ENCODE peak calls at places on chromosomes 4 and X, in ten cellular contexts. B, G, O, S, J, N, Q, C, E and U are unnamed samples.
A peak's percentile ranks its signal among the peaks of the same experiment; 100 is the strongest.

GRCh38 chr4:110671679-110672078 is 48.8 kb upstream of the PITX2 start:
- DNase-seq in B (no peak), G (no peak), O (no peak), S (no peak), J (no peak), N (no peak), Q (no peak), C (no peak), E (no peak), U (no peak)

GRCh38 chrX:27815209-27815608 is 7.4 kb downstream of the MAGEB10 start:
- DNase-seq in B (no peak), G (peak; percentile 48), O (no peak), S (no peak), J (peak; percentile 4), N (no peak), Q (peak; percentile 41), C (no peak), E (no peak), U (no peak)

GRCh38 chr4:127936974-127937373 is 28.0 kb downstream of the MFSD8 start:
- DNase-seq in B (no peak), G (peak; percentile 42), O (no peak), S (no peak), J (no peak), N (no peak), Q (no peak), C (no peak), E (no peak), U (no peak)

GRCh38 chrX:41960142-41960541 is 36.8 kb upstream of the CASK start:
- DNase-seq in B (no peak), G (no peak), O (no peak), S (no peak), J (no peak), N (no peak), Q (no peak), C (no peak), E (no peak), U (no peak)

GRCh38 chr4:137961051-137961438 is 281.1 kb downstream of the SLC7A11 start:
- DNase-seq in B (no peak), G (peak; percentile 79), O (no peak), S (no peak), J (peak; percentile 24), N (no peak), Q (no peak), C (no peak), E (no peak), U (no peak)

GRCh38 chr4:54228064-54228527 is 997 bp upstream of the PDGFRA start:
- DNase-seq in B (peak; percentile 83), G (peak; percentile 89), O (no peak), S (no peak), J (peak; percentile 68), N (peak; percentile 92), Q (no peak), C (peak; percentile 15), E (peak; percentile 79), U (peak; percentile 88)

GRCh38 chrX:109793191-109793590 is 60.1 kb upstream of the ACSL4 start:
- DNase-seq in B (no peak), G (peak; percentile 2), O (no peak), S (no peak), J (no peak), N (no peak), Q (no peak), C (no peak), E (no peak), U (no peak)

GRCh38 chr4:2535386-2536192 is 858 bp upstream of the FAM193A start:
- DNase-seq in B (peak; percentile 87), G (peak; percentile 35), O (peak; percentile 79), S (no peak), J (no peak), N (peak; percentile 53), Q (no peak), C (peak; percentile 32), E (peak; percentile 50), U (peak; percentile 76)

GRCh38 chrX:9383655-9384054 is 81.2 kb upstream of the TBL1X start:
- DNase-seq in B (no peak), G (no peak), O (no peak), S (no peak), J (no peak), N (no peak), Q (no peak), C (no peak), E (no peak), U (no peak)

GRCh38 chrX:103687696-103688191 is 1.2 kb upstream of the MORF4L2 start:
- DNase-seq in B (no peak), G (peak; percentile 86), O (peak; percentile 38), S (peak; percentile 4), J (no peak), N (peak; percentile 89), Q (peak; percentile 37), C (peak; percentile 51), E (peak; percentile 59), U (peak; percentile 81)

GRCh38 chrX:28595346-28595745 is 8.1 kb downstream of the IL1RAPL1 start:
- DNase-seq in B (no peak), G (no peak), O (no peak), S (no peak), J (no peak), N (no peak), Q (no peak), C (no peak), E (no peak), U (no peak)

GRCh38 chrX:132532955-132533354 is 44.1 kb upstream of the MBNL3 start:
- DNase-seq in B (no peak), G (peak; percentile 33), O (no peak), S (no peak), J (no peak), N (no peak), Q (no peak), C (no peak), E (no peak), U (no peak)

GRCh38 chr4:2256156-2256731 is 5.7 kb downstream of the MXD4 start:
- DNase-seq in B (peak; percentile 75), G (no peak), O (peak; percentile 6), S (no peak), J (no peak), N (no peak), Q (no peak), C (peak; percentile 18), E (peak; percentile 59), U (peak; percentile 50)

GRCh38 chr4:105145913-105146285 is 777 bp upstream of the TET2 start:
- DNase-seq in B (no peak), G (no peak), O (peak; percentile 78), S (no peak), J (no peak), N (peak; percentile 14), Q (no peak), C (peak; percentile 17), E (no peak), U (peak; percentile 66)

GRCh38 chr4:112515278-112516075 is 503 bp downstream of the NEUROG2 start:
- DNase-seq in B (peak; percentile 79), G (peak; percentile 48), O (peak; percentile 79), S (no peak), J (no peak), N (peak; percentile 65), Q (no peak), C (no peak), E (peak; percentile 23), U (no peak)

DNA sequence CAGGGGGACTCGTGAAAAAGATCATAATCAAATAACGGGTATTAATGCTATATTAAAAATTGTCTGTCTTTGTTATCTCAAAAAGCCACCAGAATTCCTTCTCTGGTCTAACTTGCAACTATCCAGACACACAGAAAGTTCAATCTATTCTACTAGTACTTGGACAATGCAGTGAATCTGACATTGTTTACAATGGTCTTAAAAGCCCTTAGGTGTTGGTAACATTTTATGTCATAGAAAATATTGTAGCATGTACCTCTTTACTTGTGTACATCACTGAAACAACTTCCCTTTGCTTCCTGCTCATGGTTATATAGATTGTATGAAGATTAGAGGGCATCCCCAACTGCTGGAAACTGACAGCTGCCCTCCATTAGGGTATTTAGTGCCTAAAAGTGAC is 71.1 kb upstream of the PPP3CA start:
- DNase-seq in B (no peak), G (no peak), O (no peak), S (no peak), J (no peak), N (no peak), Q (no peak), C (no peak), E (no peak), U (no peak)
- H3K4me3 ChIP-seq in B (no peak overlapping the region), G (no peak overlapping the region), O (no peak overlapping the region), S (peak overlapping the region; percentile 5), J (no peak overlapping the region), N (no peak overlapping the region), Q (no peak overlapping the region), C (no peak overlapping the region), E (no peak overlapping the region), U (no peak overlapping the region)

DNA sequence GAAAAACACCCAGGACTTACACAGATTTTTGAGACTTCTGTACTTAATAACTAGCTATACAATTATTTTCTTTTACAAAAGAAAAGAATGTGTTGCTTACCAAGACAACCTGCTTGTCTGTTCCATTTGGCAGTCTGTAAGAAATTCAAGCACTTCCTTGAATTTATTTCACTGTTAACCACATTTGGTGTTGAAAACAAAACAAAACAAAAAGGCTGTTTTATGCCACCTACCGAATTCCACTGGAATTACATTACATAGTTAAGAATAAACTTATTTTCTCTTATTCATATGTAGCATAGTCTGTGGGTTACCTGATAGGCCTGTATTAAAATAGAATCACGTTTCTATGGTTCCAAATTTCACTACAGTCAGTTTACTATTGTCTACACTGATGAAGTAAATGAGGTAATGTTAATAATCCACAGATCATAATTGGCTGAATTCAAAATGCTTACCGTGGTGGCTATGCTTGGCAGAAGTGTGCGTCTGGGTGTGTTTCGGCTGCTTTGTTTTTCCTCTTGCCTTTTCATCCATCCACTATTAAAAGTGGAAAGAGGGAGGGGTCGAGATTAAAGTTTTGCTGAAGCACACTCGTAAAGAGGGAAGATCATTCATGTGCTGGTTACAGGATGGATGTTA is at the start of gene TLR1:
- DNase-seq in B (no peak), G (peak; percentile 83), O (peak; percentile 67), S (no peak), J (no peak), N (peak; percentile 8), Q (peak; percentile 49), C (no peak), E (no peak), U (no peak)
- H3K4me3 ChIP-seq in B (peak within 1 kb of the TSS; percentile 49), G (peak within 1 kb of the TSS; percentile 32), O (peak within 1 kb of the TSS; percentile 54), S (peak within 1 kb of the TSS; percentile 50), J (no peak within 1 kb of the TSS), N (no peak within 1 kb of the TSS), Q (no peak within 1 kb of the TSS), C (peak within 1 kb of the TSS; percentile 53), E (peak within 1 kb of the TSS; percentile 52), U (peak within 1 kb of the TSS; percentile 35)

GRCh38 chr4:76434901-76435688 is at the start of gene SHROOM3:
- DNase-seq in B (no peak), G (no peak), O (no peak), S (no peak), J (no peak), N (peak; percentile 30), Q (no peak), C (no peak), E (no peak), U (no peak)
- H3K4me3 ChIP-seq in B (peak within 1 kb of the TSS; percentile 6), G (no peak within 1 kb of the TSS), O (no peak within 1 kb of the TSS), S (no peak within 1 kb of the TSS), J (no peak within 1 kb of the TSS), N (no peak within 1 kb of the TSS), Q (no peak within 1 kb of the TSS), C (peak within 1 kb of the TSS; percentile 41), E (peak within 1 kb of the TSS; percentile 40), U (peak within 1 kb of the TSS; percentile 43)

DNA sequence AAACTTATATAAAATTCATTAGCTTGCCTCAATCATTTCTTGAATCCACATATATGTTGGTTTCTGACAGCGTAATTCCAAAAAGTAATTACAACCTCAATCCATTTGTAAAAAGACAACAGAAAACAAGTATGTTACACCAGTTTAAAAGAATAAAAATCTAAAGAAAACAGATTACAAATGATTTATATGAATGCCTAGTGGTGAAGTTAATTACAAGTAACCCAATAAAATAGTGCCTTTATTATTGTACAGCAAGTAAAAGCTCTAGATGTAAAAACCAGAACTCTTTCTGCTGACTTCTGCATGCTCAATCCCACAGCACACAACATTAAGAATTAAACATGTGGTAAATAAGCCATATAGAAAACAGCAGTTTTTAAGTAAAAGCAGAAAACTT is 197.8 kb downstream of the MAB21L2 start:
- DNase-seq in B (no peak), G (no peak), O (no peak), S (no peak), J (no peak), N (no peak), Q (no peak), C (no peak), E (no peak), U (no peak)
- H3K4me3 ChIP-seq in B (no peak overlapping the region), G (no peak overlapping the region), O (no peak overlapping the region), S (no peak overlapping the region), J (no peak overlapping the region), N (no peak overlapping the region), Q (no peak overlapping the region), C (no peak overlapping the region), E (no peak overlapping the region), U (no peak overlapping the region)